ENCODE peak calls at places on chromosomes 12 and 14, in eight cellular contexts. One of them, this sample, is unnamed.

GRCh38 chr12:3928538-3929220 is 55.5 kb upstream of the PARP11 start:
- DNase-seq in AG20443: no peak
- DNase-seq in neural crest cell: no peak
- DNase-seq in epithelial cell of prostate: no peak
- DNase-seq in neural progenitor cell: no peak
- DNase-seq in effector memory CD8-positive, alpha-beta T cell: no peak
- DNase-seq in stimulated activated naive CD8-positive, alpha-beta T cell treated with anti-CD3 and anti-CD28 coated beads, Interleukin-15, Interleukin-2, amounts not matched to agents 100 U/mL and 50 U/mL, for 24 hours: no peak
- DNase-seq in cardiac fibroblast: no peak
- DNase-seq in this sample: no peak

GRCh38 chr12:10393291-10393690 is 3.5 kb upstream of the KLRK1 start:
- DNase-seq in effector memory CD8-positive, alpha-beta T cell: no peak
- DNase-seq in AG20443: no peak
- DNase-seq in neural progenitor cell: no peak
- DNase-seq in stimulated activated naive CD8-positive, alpha-beta T cell treated with anti-CD3 and anti-CD28 coated beads, Interleukin-15, Interleukin-2, amounts not matched to agents 100 U/mL and 50 U/mL, for 24 hours: no peak
- DNase-seq in epithelial cell of prostate: no peak
- DNase-seq in neural crest cell: no peak
- DNase-seq in cardiac fibroblast: no peak
- DNase-seq in this sample: no peak

GRCh38 chr12:12338528-12339168 is 11.4 kb downstream of the MANSC1 start:
- DNase-seq in effector memory CD8-positive, alpha-beta T cell: no peak
- DNase-seq in cardiac fibroblast: peak
- DNase-seq in AG20443: no peak
- DNase-seq in neural crest cell: no peak
- DNase-seq in epithelial cell of prostate: no peak
- DNase-seq in stimulated activated naive CD8-positive, alpha-beta T cell treated with anti-CD3 and anti-CD28 coated beads, Interleukin-15, Interleukin-2, amounts not matched to agents 100 U/mL and 50 U/mL, for 24 hours: no peak
- DNase-seq in neural progenitor cell: no peak
- DNase-seq in this sample: no peak

GRCh38 chr12:58321414-58321813 is 380.0 kb downstream of the ATP23 start:
- DNase-seq in AG20443: no peak
- DNase-seq in effector memory CD8-positive, alpha-beta T cell: no peak
- DNase-seq in epithelial cell of prostate: no peak
- DNase-seq in cardiac fibroblast: no peak
- DNase-seq in neural crest cell: no peak
- DNase-seq in stimulated activated naive CD8-positive, alpha-beta T cell treated with anti-CD3 and anti-CD28 coated beads, Interleukin-15, Interleukin-2, amounts not matched to agents 100 U/mL and 50 U/mL, for 24 hours: no peak
- DNase-seq in neural progenitor cell: no peak
- DNase-seq in this sample: no peak

GRCh38 chr12:49276304-49277290 is 11.7 kb downstream of the TUBA1C start:
- DNase-seq in cardiac fibroblast: no peak
- DNase-seq in effector memory CD8-positive, alpha-beta T cell: no peak
- DNase-seq in neural crest cell: no peak
- DNase-seq in neural progenitor cell: no peak
- DNase-seq in stimulated activated naive CD8-positive, alpha-beta T cell treated with anti-CD3 and anti-CD28 coated beads, Interleukin-15, Interleukin-2, amounts not matched to agents 100 U/mL and 50 U/mL, for 24 hours: no peak
- DNase-seq in epithelial cell of prostate: no peak
- DNase-seq in AG20443: peak
- DNase-seq in this sample: no peak

GRCh38 chr14:53002576-53002975 is 51.7 kb upstream of the FERMT2 start:
- DNase-seq in neural progenitor cell: no peak
- DNase-seq in cardiac fibroblast: no peak
- DNase-seq in effector memory CD8-positive, alpha-beta T cell: no peak
- DNase-seq in stimulated activated naive CD8-positive, alpha-beta T cell treated with anti-CD3 and anti-CD28 coated beads, Interleukin-15, Interleukin-2, amounts not matched to agents 100 U/mL and 50 U/mL, for 24 hours: no peak
- DNase-seq in neural crest cell: no peak
- DNase-seq in epithelial cell of prostate: no peak
- DNase-seq in AG20443: no peak
- DNase-seq in this sample: peak

GRCh38 chr12:122090759-122091535 is 12.4 kb downstream of the MLXIP start:
- DNase-seq in neural crest cell: no peak
- DNase-seq in effector memory CD8-positive, alpha-beta T cell: no peak
- DNase-seq in AG20443: peak
- DNase-seq in stimulated activated naive CD8-positive, alpha-beta T cell treated with anti-CD3 and anti-CD28 coated beads, Interleukin-15, Interleukin-2, amounts not matched to agents 100 U/mL and 50 U/mL, for 24 hours: no peak
- DNase-seq in cardiac fibroblast: peak
- DNase-seq in epithelial cell of prostate: no peak
- DNase-seq in neural progenitor cell: no peak
- DNase-seq in this sample: no peak

GRCh38 chr12:50224026-50224692 is 57.0 kb upstream of the CERS5 start:
- DNase-seq in cardiac fibroblast: peak
- DNase-seq in effector memory CD8-positive, alpha-beta T cell: no peak
- DNase-seq in epithelial cell of prostate: no peak
- DNase-seq in neural progenitor cell: peak
- DNase-seq in AG20443: peak
- DNase-seq in neural crest cell: no peak
- DNase-seq in stimulated activated naive CD8-positive, alpha-beta T cell treated with anti-CD3 and anti-CD28 coated beads, Interleukin-15, Interleukin-2, amounts not matched to agents 100 U/mL and 50 U/mL, for 24 hours: peak
- DNase-seq in this sample: no peak

GRCh38 chr12:77494306-77494705 is 336.4 kb upstream of the NAV3 start:
- DNase-seq in stimulated activated naive CD8-positive, alpha-beta T cell treated with anti-CD3 and anti-CD28 coated beads, Interleukin-15, Interleukin-2, amounts not matched to agents 100 U/mL and 50 U/mL, for 24 hours: no peak
- DNase-seq in cardiac fibroblast: peak
- DNase-seq in effector memory CD8-positive, alpha-beta T cell: no peak
- DNase-seq in AG20443: no peak
- DNase-seq in neural progenitor cell: no peak
- DNase-seq in neural crest cell: no peak
- DNase-seq in epithelial cell of prostate: no peak
- DNase-seq in this sample: no peak

GRCh38 chr14:88199882-88200281 is 123.2 kb downstream of the KCNK10 start:
- DNase-seq in epithelial cell of prostate: no peak
- DNase-seq in effector memory CD8-positive, alpha-beta T cell: no peak
- DNase-seq in AG20443: no peak
- DNase-seq in neural crest cell: no peak
- DNase-seq in cardiac fibroblast: no peak
- DNase-seq in neural progenitor cell: no peak
- DNase-seq in stimulated activated naive CD8-positive, alpha-beta T cell treated with anti-CD3 and anti-CD28 coated beads, Interleukin-15, Interleukin-2, amounts not matched to agents 100 U/mL and 50 U/mL, for 24 hours: no peak
- DNase-seq in this sample: no peak

GRCh38 chr14:81727243-81727642 is 193.6 kb upstream of the SEL1L start:
- DNase-seq in epithelial cell of prostate: no peak
- DNase-seq in neural crest cell: no peak
- DNase-seq in stimulated activated naive CD8-positive, alpha-beta T cell treated with anti-CD3 and anti-CD28 coated beads, Interleukin-15, Interleukin-2, amounts not matched to agents 100 U/mL and 50 U/mL, for 24 hours: no peak
- DNase-seq in effector memory CD8-positive, alpha-beta T cell: no peak
- DNase-seq in AG20443: no peak
- DNase-seq in neural progenitor cell: no peak
- DNase-seq in cardiac fibroblast: no peak
- DNase-seq in this sample: no peak

GRCh38 chr12:45648070-45648469 is 81.4 kb upstream of the ARID2 start:
- DNase-seq in stimulated activated naive CD8-positive, alpha-beta T cell treated with anti-CD3 and anti-CD28 coated beads, Interleukin-15, Interleukin-2, amounts not matched to agents 100 U/mL and 50 U/mL, for 24 hours: no peak
- DNase-seq in AG20443: no peak
- DNase-seq in cardiac fibroblast: no peak
- DNase-seq in epithelial cell of prostate: no peak
- DNase-seq in effector memory CD8-positive, alpha-beta T cell: no peak
- DNase-seq in neural progenitor cell: no peak
- DNase-seq in neural crest cell: no peak
- DNase-seq in this sample: no peak